ENCODE peak calls at places on chromosome 9, in five cellular contexts. P is IMR-90, F is GM10248, L is prostate gland, Y is gastrocnemius medialis. E is an unnamed sample.

GRCh38 chr9:96874201-96874785 is 20.0 kb upstream of the ZNF782 start:
- DNase-seq in Y (peak), L (no peak), F (no peak), P (no peak), E (no peak)

GRCh38 chr9:91536211-91536691 is 112.6 kb upstream of the NFIL3 start:
- DNase-seq in P (peak), Y (no peak), L (peak), F (no peak), E (no peak)

GRCh38 chr9:131096490-131097258 is at the start of gene AIF1L:
- DNase-seq in Y (no peak), L (peak), P (no peak), F (no peak), E (peak)

GRCh38 chr9:35658144-35658893 is at the start of gene CCDC107:
- DNase-seq in F (peak), P (peak), L (peak), Y (peak), E (peak)

GRCh38 chr9:14309403-14309802 is 4.5 kb downstream of the NFIB start:
- DNase-seq in P (peak), L (no peak), Y (no peak), F (no peak), E (no peak)

GRCh38 chr9:28600226-28600625 is 1026.9 kb upstream of the C9orf72 start:
- DNase-seq in F (no peak), P (no peak), Y (no peak), L (no peak), E (no peak)

GRCh38 chr9:87519415-87519989 is 21.8 kb downstream of the DAPK1 start:
- DNase-seq in P (no peak), F (no peak), L (no peak), Y (no peak), E (no peak)

GRCh38 chr9:87505869-87506678 is 8.4 kb downstream of the DAPK1 start:
- DNase-seq in F (no peak), P (no peak), Y (no peak), L (no peak), E (no peak)

GRCh38 chr9:99431103-99431502 is 209.0 kb downstream of the SEC61B start:
- DNase-seq in Y (no peak), P (peak), F (no peak), L (no peak), E (no peak)

GRCh38 chr9:105842023-105842644 is 147.8 kb downstream of the TMEM38B start:
- DNase-seq in F (peak), Y (no peak), L (no peak), P (peak), E (peak)

GRCh38 chr9:71249729-71250317 is 128.4 kb upstream of the TRPM3 start:
- DNase-seq in L (peak), P (peak), F (peak), Y (no peak), E (peak)

GRCh38 chr9:16058131-16058549 is 505.3 kb downstream of the CCDC171 start:
- DNase-seq in P (peak), L (no peak), F (peak), Y (no peak), E (peak)

GRCh38 chr9:120870206-120870605 is 6.8 kb downstream of the PHF19 start:
- DNase-seq in L (no peak), Y (no peak), P (no peak), F (no peak), E (no peak)

GRCh38 chr9:100690438-100690837 is 112.6 kb downstream of the CAVIN4 start:
- DNase-seq in Y (no peak), F (no peak), P (no peak), L (no peak), E (no peak)

GRCh38 chr9:111825468-111826145 is 30.9 kb upstream of the SHOC1 start:
- DNase-seq in P (peak), L (no peak), Y (no peak), F (no peak), E (no peak)

GRCh38 chr9:122819791-122820489 is 8.4 kb downstream of the PDCL start:
- DNase-seq in L (no peak), F (no peak), Y (no peak), P (peak), E (no peak)

GRCh38 chr9:130627051-130627450 is 37.3 kb upstream of the PRDM12 start:
- DNase-seq in L (no peak), F (no peak), Y (no peak), P (no peak), E (no peak)

GRCh38 chr9:135711411-135711810 is 9.4 kb downstream of the KCNT1 start:
- DNase-seq in P (no peak), Y (no peak), F (no peak), L (no peak), E (no peak)

GRCh38 chr9:124329996-124330714 is 72.4 kb downstream of the NEK6 start:
- DNase-seq in L (no peak), F (no peak), P (no peak), Y (peak), E (no peak)

GRCh38 chr9:133396952-133397351 is 20.8 kb downstream of the STKLD1 start:
- DNase-seq in L (no peak), F (no peak), Y (no peak), P (no peak), E (no peak)
- TF ChIP-seq CTCF in L (no peak), F (peak), Y (no peak), P (peak), E (peak)

DNA sequence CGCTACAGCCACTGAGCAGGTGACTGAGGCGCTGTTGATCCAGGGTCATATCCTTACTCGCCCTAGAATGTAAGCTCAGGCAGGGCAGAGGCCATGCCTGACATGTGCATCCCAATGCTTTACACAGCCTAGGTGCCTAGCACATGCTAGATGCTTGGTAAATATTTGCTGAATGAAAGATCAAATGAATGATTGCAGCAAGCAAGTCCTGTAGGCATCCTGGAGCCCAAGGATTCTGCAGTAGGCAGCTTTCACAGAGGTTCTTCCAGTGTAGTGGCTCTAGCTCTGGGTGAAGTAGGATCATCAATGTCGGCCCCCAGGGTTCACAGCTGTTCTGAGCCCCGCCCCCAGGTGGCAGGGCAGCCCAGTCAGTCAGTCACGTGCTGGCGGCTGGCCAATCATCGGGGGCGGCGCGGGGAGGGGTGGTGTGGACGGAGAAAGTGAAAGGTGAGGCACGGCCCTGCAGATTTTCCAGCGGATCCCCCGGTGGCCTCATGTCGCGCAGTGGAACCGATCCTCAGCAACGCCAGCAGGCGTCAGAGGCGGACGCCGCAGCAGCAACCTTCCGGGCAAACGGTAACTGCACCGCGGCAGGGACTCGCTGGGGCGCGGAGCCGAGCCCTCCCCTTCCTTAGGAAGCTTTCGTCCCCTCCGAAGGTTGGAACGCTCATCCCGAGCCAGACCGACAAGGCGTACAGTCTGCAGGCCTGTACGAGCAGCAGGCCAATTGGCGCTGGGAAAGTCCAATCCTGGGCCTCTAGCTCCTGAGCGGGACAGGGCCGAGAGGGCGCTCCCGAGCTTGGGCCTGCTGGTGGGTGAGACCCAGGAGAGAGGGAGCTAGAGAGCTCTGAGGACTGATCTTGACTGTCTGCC is at the start of gene GALT:
- DNase-seq in F (peak), Y (peak), P (peak), L (peak), E (peak)
- TF ChIP-seq CTCF in F (peak), Y (peak), P (peak), L (peak), E (peak)

GRCh38 chr9:81069923-81070322 is 619.4 kb downstream of the TLE1 start:
- DNase-seq in Y (no peak), P (peak), L (no peak), F (no peak), E (no peak)
- TF ChIP-seq CTCF in Y (no peak), P (no peak), L (no peak), F (no peak), E (no peak)

DNA sequence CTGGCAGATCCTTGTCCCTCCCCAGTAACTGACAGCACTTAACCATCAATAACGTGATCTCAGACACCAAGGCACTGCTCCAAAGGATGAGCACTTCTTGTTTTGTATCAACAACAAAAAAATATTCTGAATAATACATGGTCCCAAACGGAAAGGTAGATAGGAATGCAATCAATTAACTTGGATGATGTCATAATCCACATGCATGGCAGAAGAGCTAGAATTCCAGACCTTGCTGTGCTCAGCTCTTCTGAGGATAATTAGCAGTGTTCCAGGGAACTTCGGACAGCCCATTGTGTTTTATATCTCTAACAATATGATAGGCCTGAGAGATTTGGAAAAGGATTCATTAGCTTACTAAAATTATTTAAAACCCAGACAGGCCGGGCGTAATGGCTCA is 288.4 kb upstream of the PCSK5 start:
- DNase-seq in P (no peak), Y (no peak), F (no peak), L (no peak), E (no peak)
- TF ChIP-seq CTCF in P (no peak), Y (no peak), F (no peak), L (no peak), E (no peak)

DNA sequence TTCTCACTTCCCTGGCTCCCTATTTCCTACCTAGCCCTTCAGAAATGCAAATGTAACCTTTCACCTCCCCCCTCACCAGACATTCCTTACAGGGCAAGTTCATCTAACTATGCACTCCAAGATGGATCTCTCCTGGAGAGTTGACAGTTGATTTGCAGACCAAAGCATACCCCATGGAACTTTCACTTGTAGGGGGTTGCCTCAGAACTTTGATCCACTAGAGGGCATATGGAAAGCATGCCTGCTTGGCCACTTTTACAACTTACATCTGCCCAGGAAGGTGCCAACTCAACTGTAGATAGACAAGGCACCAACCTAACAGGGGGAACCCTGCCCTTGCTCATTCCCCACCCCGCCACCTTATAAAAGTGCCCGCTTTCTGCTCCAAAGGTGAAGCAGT is 187.8 kb downstream of the NXNL2 start:
- DNase-seq in P (peak), L (no peak), Y (no peak), F (no peak), E (no peak)
- TF ChIP-seq CTCF in P (peak), L (peak), Y (no peak), F (no peak), E (no peak)

E was measured in GM13977.